ENCODE peak calls at places on chromosomes 7 and 10, in five cellular contexts. Q is HepG2, I is upper lobe of left lung, A is A549, V is tibial nerve. G is an unnamed sample. For H3K4me1, the result is how much of the 10 kb centered on the place peaks cover.

GRCh38 chr10:133385214-133385613 is 6.2 kb downstream of the PAOX start:
- DNase-seq in Q (no peak), I (no peak), A (no peak), V (no peak), G (no peak)

GRCh38 chr7:149150981-149151380 is 3.7 kb downstream of the ZNF398 start:
- DNase-seq in Q (no peak), I (no peak), A (no peak), V (no peak), G (no peak)

GRCh38 chr10:30282226-30282625 is 66.9 kb downstream of the MTPAP start:
- DNase-seq in Q (no peak), I (no peak), A (no peak), V (no peak), G (no peak)

GRCh38 chr10:5540886-5541285 is 16.1 kb downstream of the CALML3 start:
- DNase-seq in Q (no peak), I (no peak), A (no peak), V (no peak), G (no peak)

GRCh38 chr10:58465641-58466040 is 47.0 kb upstream of the BICC1 start:
- DNase-seq in Q (no peak), I (no peak), A (no peak), V (no peak), G (no peak)

GRCh38 chr7:106947244-106947728 is 82.2 kb downstream of the PIK3CG start:
- DNase-seq in Q (peak), I (no peak), A (peak), V (peak), G (peak)

GRCh38 chr10:110273474-110273873 is 31.2 kb downstream of the SMNDC1 start:
- DNase-seq in Q (peak), I (no peak), A (peak), V (peak), G (peak)

GRCh38 chr10:112369495-112370423 is 4.2 kb upstream of the ACSL5 start:
- DNase-seq in Q (no peak), I (peak), A (no peak), V (no peak), G (no peak)

GRCh38 chr7:137489880-137490279 is 146.3 kb upstream of the PTN start:
- DNase-seq in Q (no peak), I (no peak), A (no peak), V (no peak), G (no peak)

GRCh38 chr10:100621360-100622205 is 85.8 kb downstream of the HIF1AN start:
- DNase-seq in Q (no peak), I (peak), A (peak), V (no peak), G (no peak)

GRCh38 chr7:77797734-77798393 is 370 bp downstream of the TMEM60 start:
- DNase-seq in Q (no peak), I (peak), A (no peak), V (peak), G (no peak)

GRCh38 chr10:35215107-35215506 is 88.5 kb downstream of the CREM start:
- DNase-seq in Q (no peak), I (no peak), A (no peak), V (no peak), G (no peak)

GRCh38 chr7:105589221-105590077 is 8.2 kb upstream of the EFCAB10 start:
- DNase-seq in Q (peak), I (no peak), A (peak), V (peak), G (peak)

GRCh38 chr10:114714281-114714741 is 56.2 kb upstream of the ABLIM1 start:
- DNase-seq in Q (peak), I (no peak), A (peak), V (no peak), G (no peak)

GRCh38 chr10:74917481-74918077 is 91.2 kb downstream of the KAT6B start:
- DNase-seq in Q (peak), I (no peak), A (peak), V (no peak), G (no peak)

DNA sequence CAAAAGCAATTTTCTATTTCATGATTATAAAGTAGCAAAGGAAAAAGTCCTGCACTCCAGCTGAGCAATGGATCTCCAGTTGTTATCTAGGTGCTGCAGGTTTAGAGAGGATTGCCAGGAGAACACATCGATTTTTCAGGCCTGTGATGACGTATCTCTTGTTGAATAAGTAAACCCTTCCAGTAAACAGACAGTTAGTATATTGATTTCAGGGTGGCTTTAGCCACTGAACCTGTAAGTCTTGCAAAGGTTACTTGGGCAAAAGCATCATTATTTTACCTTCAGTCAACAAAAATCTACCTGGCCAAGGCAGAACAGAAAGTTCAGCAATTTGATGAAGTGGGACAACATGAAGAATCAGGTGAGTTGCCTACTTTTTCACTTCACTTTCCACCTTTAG is 12.3 kb downstream of the EGFR start:
- DNase-seq in Q (peak), I (no peak), A (no peak), V (no peak), G (no peak)
- TF ChIP-seq POLR2A in Q (no peak), I (no peak), A (no peak), V (no peak), G (no peak)

GRCh38 chr10:18144928-18145327 is 4.7 kb downstream of the CACNB2 start:
- DNase-seq in Q (no peak), I (no peak), A (no peak), V (no peak), G (peak)
- H3K4me1 ChIP-seq in Q (under half), I (under half), A (under half), V (under half), G (under half)

GRCh38 chr10:16993186-16993585 is 136.4 kb downstream of the CUBN start:
- DNase-seq in Q (no peak), I (no peak), A (no peak), V (no peak), G (no peak)
- TF ChIP-seq EP300 in Q (no peak), I (no peak), A (no peak), V (no peak), G (no peak)

DNA sequence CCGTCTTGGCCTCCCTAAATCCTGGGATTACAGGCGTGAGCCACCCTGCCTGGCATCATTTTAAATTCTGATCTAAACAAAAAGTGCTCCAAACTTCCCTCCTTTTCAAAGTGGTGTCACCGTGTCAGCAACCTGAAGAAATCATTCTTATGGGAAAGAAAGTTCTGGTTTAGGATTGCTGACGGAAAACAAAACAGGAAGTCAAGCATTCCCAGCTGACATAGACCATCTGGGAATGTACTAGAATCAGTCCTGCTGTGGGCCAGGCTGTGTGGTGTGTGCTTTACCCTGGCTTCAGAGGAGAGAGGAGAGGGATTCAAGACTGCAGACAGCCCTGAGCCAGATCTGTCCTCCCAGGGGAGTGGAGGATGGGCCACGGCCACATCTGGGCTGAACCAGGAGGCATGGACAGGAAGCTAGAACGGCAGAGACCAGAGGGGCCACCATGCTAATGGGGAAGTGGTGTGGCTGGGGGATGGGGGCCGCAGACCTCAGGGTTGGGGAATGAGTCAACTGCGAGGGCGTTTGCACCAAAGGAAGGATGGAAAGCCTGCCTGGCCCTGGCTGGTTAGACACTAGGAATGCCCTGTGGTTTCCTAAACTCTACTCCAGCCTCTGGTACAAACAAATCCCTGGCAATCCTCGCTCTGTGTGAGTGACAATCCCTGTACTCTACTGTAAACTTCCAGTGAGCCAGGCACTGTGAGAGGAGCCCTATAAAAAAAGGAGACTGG is 16.7 kb upstream of the CLIP2 start:
- DNase-seq in Q (no peak), I (no peak), A (peak), V (peak), G (peak)
- TF ChIP-seq POLR2A in Q (no peak), I (no peak), A (no peak), V (no peak), G (no peak)

GRCh38 chr10:130427216-130427722 is 291.1 kb downstream of the GLRX3 start:
- DNase-seq in Q (no peak), I (no peak), A (no peak), V (no peak), G (no peak)
- H3K4me1 ChIP-seq in Q (under half), I (under half), A (under half), V (under half), G (under half)

DNA sequence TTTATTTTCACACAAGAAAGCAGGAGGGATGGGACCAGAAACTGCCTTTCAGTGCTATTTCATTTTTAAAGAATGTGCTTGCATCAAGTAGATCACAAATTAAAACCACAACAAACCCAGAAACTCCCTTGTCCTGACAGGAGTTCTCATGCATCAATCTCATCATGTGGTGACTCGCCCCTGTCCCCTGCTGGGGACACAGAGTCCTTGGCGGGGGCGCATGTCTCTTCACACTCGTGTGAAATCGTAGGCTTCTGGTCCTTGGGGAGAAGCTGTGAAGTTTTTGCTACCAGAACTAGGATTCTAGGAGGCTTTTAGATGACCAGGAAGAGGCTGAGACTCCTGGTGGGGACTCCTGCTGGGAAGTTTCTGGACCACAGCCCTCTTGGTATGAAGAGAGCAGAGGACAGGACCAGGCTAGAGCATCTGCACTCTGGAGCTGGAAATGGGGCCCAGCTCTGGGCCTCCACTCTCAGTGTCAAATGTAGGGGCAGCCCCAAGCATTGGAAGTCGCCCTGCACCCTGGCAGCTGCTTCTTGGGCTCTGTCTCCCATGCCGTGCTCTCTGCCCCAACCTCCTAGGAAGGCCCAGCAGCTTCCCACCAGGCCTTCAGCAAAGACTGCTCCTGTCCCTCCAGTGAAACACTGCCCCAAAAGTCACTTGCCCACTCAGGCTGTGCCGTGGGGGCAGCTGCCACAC is 9.8 kb upstream of the OPN4 start:
- DNase-seq in Q (peak), I (no peak), A (no peak), V (no peak), G (no peak)
- TF ChIP-seq EP300 in Q (no peak), I (no peak), A (no peak), V (peak), G (no peak)

GRCh38 chr7:1512781-1513656 is 8.8 kb upstream of the INTS1 start:
- DNase-seq in Q (no peak), I (peak), A (peak), V (peak), G (no peak)
- TF ChIP-seq POLR2A in Q (no peak), I (no peak), A (no peak), V (peak), G (no peak)

DNA sequence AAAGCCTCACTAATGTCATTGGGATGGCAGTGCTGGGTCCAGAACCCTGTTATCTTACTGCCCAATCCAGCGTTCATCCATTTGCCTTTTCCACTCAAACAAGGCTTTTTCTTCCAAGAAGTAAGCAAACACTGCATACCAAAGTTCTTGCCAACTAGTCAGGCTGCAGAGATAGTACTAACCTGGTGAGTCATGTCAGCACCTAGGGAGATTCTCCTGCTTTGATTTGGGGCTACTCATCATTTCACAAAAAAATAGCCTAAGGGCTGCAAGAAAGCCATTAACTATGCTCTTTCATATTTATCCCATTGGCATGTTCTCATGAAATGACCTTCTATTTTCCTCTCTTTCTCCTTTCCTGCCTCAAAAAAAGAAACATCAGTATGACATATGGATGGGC is 142.6 kb downstream of the TWIST1 start:
- DNase-seq in Q (no peak), I (no peak), A (peak), V (no peak), G (no peak)
- H3K4me1 ChIP-seq in Q (under half), I (under half), A (under half), V (under half), G (under half)